ENCODE peak calls at places on chromosomes 3 and 15, in ten cellular contexts. One of them, this sample, is unnamed.
A peak's percentile ranks its signal among the peaks of the same experiment; 100 is the strongest.

GRCh38 chr3:171967932-171968678 is 71.3 kb upstream of the FNDC3B start:
- DNase-seq in NCI-H1417: no peak
- DNase-seq in iPS-NIHi11: no peak
- DNase-seq in activated gamma-delta T cell treated with Interleukin-2 at 50 U/mL for 16 hours: no peak
- DNase-seq in A172: no peak
- DNase-seq in RKO: no peak
- DNase-seq in M059J: peak; percentile 58
- DNase-seq in progenitor cell of endocrine pancreas: no peak
- DNase-seq in heart right ventricle: peak; percentile 48
- DNase-seq in stimulated activated CD4-positive, alpha-beta T cell treated with anti-CD3 and anti-CD28 coated beads, Interleukin-15, amount 100 ng/mL, for 48 hours: no peak
- DNase-seq in this sample: no peak

GRCh38 chr3:162628531-162628930 is 1131.9 kb downstream of the OTOL1 start:
- DNase-seq in heart right ventricle: no peak
- DNase-seq in activated gamma-delta T cell treated with Interleukin-2 at 50 U/mL for 16 hours: no peak
- DNase-seq in progenitor cell of endocrine pancreas: no peak
- DNase-seq in NCI-H1417: no peak
- DNase-seq in M059J: no peak
- DNase-seq in iPS-NIHi11: no peak
- DNase-seq in stimulated activated CD4-positive, alpha-beta T cell treated with anti-CD3 and anti-CD28 coated beads, Interleukin-15, amount 100 ng/mL, for 48 hours: no peak
- DNase-seq in RKO: no peak
- DNase-seq in A172: no peak
- DNase-seq in this sample: no peak

GRCh38 chr3:14434541-14435151 is 32.2 kb downstream of the SLC6A6 start:
- DNase-seq in stimulated activated CD4-positive, alpha-beta T cell treated with anti-CD3 and anti-CD28 coated beads, Interleukin-15, amount 100 ng/mL, for 48 hours: no peak
- DNase-seq in progenitor cell of endocrine pancreas: no peak
- DNase-seq in A172: no peak
- DNase-seq in M059J: peak; percentile 51
- DNase-seq in NCI-H1417: no peak
- DNase-seq in iPS-NIHi11: no peak
- DNase-seq in heart right ventricle: peak; percentile 44
- DNase-seq in activated gamma-delta T cell treated with Interleukin-2 at 50 U/mL for 16 hours: no peak
- DNase-seq in RKO: no peak
- DNase-seq in this sample: no peak

GRCh38 chr15:29123171-29123570 is 146.5 kb downstream of the NSMCE3 start:
- DNase-seq in heart right ventricle: no peak
- DNase-seq in activated gamma-delta T cell treated with Interleukin-2 at 50 U/mL for 16 hours: no peak
- DNase-seq in progenitor cell of endocrine pancreas: no peak
- DNase-seq in NCI-H1417: no peak
- DNase-seq in A172: no peak
- DNase-seq in RKO: no peak
- DNase-seq in iPS-NIHi11: no peak
- DNase-seq in stimulated activated CD4-positive, alpha-beta T cell treated with anti-CD3 and anti-CD28 coated beads, Interleukin-15, amount 100 ng/mL, for 48 hours: no peak
- DNase-seq in M059J: no peak
- DNase-seq in this sample: no peak

GRCh38 chr3:129375099-129375498 is 53.3 kb downstream of the EFCAB12 start:
- DNase-seq in progenitor cell of endocrine pancreas: no peak
- DNase-seq in RKO: no peak
- DNase-seq in stimulated activated CD4-positive, alpha-beta T cell treated with anti-CD3 and anti-CD28 coated beads, Interleukin-15, amount 100 ng/mL, for 48 hours: no peak
- DNase-seq in M059J: no peak
- DNase-seq in NCI-H1417: no peak
- DNase-seq in activated gamma-delta T cell treated with Interleukin-2 at 50 U/mL for 16 hours: no peak
- DNase-seq in heart right ventricle: no peak
- DNase-seq in iPS-NIHi11: no peak
- DNase-seq in A172: no peak
- DNase-seq in this sample: no peak

GRCh38 chr3:73086071-73086494 is 24.6 kb downstream of the EBLN2 start:
- DNase-seq in activated gamma-delta T cell treated with Interleukin-2 at 50 U/mL for 16 hours: peak; percentile 44
- DNase-seq in A172: peak; percentile 29
- DNase-seq in NCI-H1417: peak; percentile 31
- DNase-seq in iPS-NIHi11: peak; percentile 63
- DNase-seq in heart right ventricle: peak; percentile 21
- DNase-seq in stimulated activated CD4-positive, alpha-beta T cell treated with anti-CD3 and anti-CD28 coated beads, Interleukin-15, amount 100 ng/mL, for 48 hours: peak; percentile 14
- DNase-seq in M059J: peak; percentile 16
- DNase-seq in progenitor cell of endocrine pancreas: no peak
- DNase-seq in RKO: peak; percentile 59
- DNase-seq in this sample: no peak

GRCh38 chr3:148333091-148333490 is 364.6 kb upstream of the AGTR1 start:
- DNase-seq in progenitor cell of endocrine pancreas: no peak
- DNase-seq in activated gamma-delta T cell treated with Interleukin-2 at 50 U/mL for 16 hours: no peak
- DNase-seq in stimulated activated CD4-positive, alpha-beta T cell treated with anti-CD3 and anti-CD28 coated beads, Interleukin-15, amount 100 ng/mL, for 48 hours: no peak
- DNase-seq in iPS-NIHi11: no peak
- DNase-seq in NCI-H1417: no peak
- DNase-seq in RKO: no peak
- DNase-seq in A172: no peak
- DNase-seq in M059J: peak; percentile 62
- DNase-seq in heart right ventricle: no peak
- DNase-seq in this sample: no peak

GRCh38 chr15:81940467-81941451 is 105.1 kb downstream of the MEX3B start:
- DNase-seq in stimulated activated CD4-positive, alpha-beta T cell treated with anti-CD3 and anti-CD28 coated beads, Interleukin-15, amount 100 ng/mL, for 48 hours: no peak
- DNase-seq in NCI-H1417: no peak
- DNase-seq in A172: peak; percentile 41
- DNase-seq in progenitor cell of endocrine pancreas: no peak
- DNase-seq in activated gamma-delta T cell treated with Interleukin-2 at 50 U/mL for 16 hours: no peak
- DNase-seq in M059J: peak; percentile 21
- DNase-seq in heart right ventricle: no peak
- DNase-seq in iPS-NIHi11: no peak
- DNase-seq in RKO: no peak
- DNase-seq in this sample: no peak

GRCh38 chr15:71199384-71200351 is 84.4 kb downstream of the THSD4 start:
- DNase-seq in A172: no peak
- DNase-seq in heart right ventricle: no peak
- DNase-seq in RKO: no peak
- DNase-seq in activated gamma-delta T cell treated with Interleukin-2 at 50 U/mL for 16 hours: no peak
- DNase-seq in NCI-H1417: no peak
- DNase-seq in progenitor cell of endocrine pancreas: no peak
- DNase-seq in iPS-NIHi11: no peak
- DNase-seq in stimulated activated CD4-positive, alpha-beta T cell treated with anti-CD3 and anti-CD28 coated beads, Interleukin-15, amount 100 ng/mL, for 48 hours: no peak
- DNase-seq in M059J: no peak
- DNase-seq in this sample: no peak

GRCh38 chr3:107117922-107118576 is 259.2 kb upstream of the CCDC54 start:
- DNase-seq in M059J: peak; percentile 81
- DNase-seq in heart right ventricle: peak; percentile 58
- DNase-seq in A172: peak; percentile 77
- DNase-seq in NCI-H1417: no peak
- DNase-seq in iPS-NIHi11: peak; percentile 65
- DNase-seq in stimulated activated CD4-positive, alpha-beta T cell treated with anti-CD3 and anti-CD28 coated beads, Interleukin-15, amount 100 ng/mL, for 48 hours: no peak
- DNase-seq in RKO: peak; percentile 69
- DNase-seq in activated gamma-delta T cell treated with Interleukin-2 at 50 U/mL for 16 hours: no peak
- DNase-seq in progenitor cell of endocrine pancreas: no peak
- DNase-seq in this sample: peak; percentile 47

GRCh38 chr15:59160880-59161593 is 45.6 kb upstream of the LDHAL6B start:
- DNase-seq in activated gamma-delta T cell treated with Interleukin-2 at 50 U/mL for 16 hours: no peak
- DNase-seq in progenitor cell of endocrine pancreas: no peak
- DNase-seq in NCI-H1417: peak; percentile 77
- DNase-seq in RKO: no peak
- DNase-seq in iPS-NIHi11: peak; percentile 56
- DNase-seq in A172: peak; percentile 19
- DNase-seq in M059J: no peak
- DNase-seq in stimulated activated CD4-positive, alpha-beta T cell treated with anti-CD3 and anti-CD28 coated beads, Interleukin-15, amount 100 ng/mL, for 48 hours: no peak
- DNase-seq in heart right ventricle: no peak
- DNase-seq in this sample: no peak

GRCh38 chr3:123818921-123819429 is 65.2 kb downstream of the MYLK start:
- DNase-seq in progenitor cell of endocrine pancreas: no peak
- DNase-seq in iPS-NIHi11: no peak
- DNase-seq in NCI-H1417: no peak
- DNase-seq in activated gamma-delta T cell treated with Interleukin-2 at 50 U/mL for 16 hours: no peak
- DNase-seq in A172: peak; percentile 91
- DNase-seq in stimulated activated CD4-positive, alpha-beta T cell treated with anti-CD3 and anti-CD28 coated beads, Interleukin-15, amount 100 ng/mL, for 48 hours: no peak
- DNase-seq in heart right ventricle: no peak
- DNase-seq in M059J: peak; percentile 98
- DNase-seq in RKO: no peak
- DNase-seq in this sample: no peak

GRCh38 chr3:149077638-149078037 is 8.7 kb downstream of the HLTF start:
- DNase-seq in A172: no peak
- DNase-seq in RKO: no peak
- DNase-seq in progenitor cell of endocrine pancreas: no peak
- DNase-seq in activated gamma-delta T cell treated with Interleukin-2 at 50 U/mL for 16 hours: no peak
- DNase-seq in M059J: peak; percentile 12
- DNase-seq in iPS-NIHi11: no peak
- DNase-seq in stimulated activated CD4-positive, alpha-beta T cell treated with anti-CD3 and anti-CD28 coated beads, Interleukin-15, amount 100 ng/mL, for 48 hours: no peak
- DNase-seq in NCI-H1417: no peak
- DNase-seq in heart right ventricle: no peak
- DNase-seq in this sample: no peak

GRCh38 chr15:75067123-75067854 is 43.9 kb downstream of the PPCDC start:
- DNase-seq in progenitor cell of endocrine pancreas: no peak
- DNase-seq in A172: peak; percentile 94
- DNase-seq in M059J: peak; percentile 92
- DNase-seq in stimulated activated CD4-positive, alpha-beta T cell treated with anti-CD3 and anti-CD28 coated beads, Interleukin-15, amount 100 ng/mL, for 48 hours: no peak
- DNase-seq in RKO: peak; percentile 60
- DNase-seq in NCI-H1417: no peak
- DNase-seq in iPS-NIHi11: no peak
- DNase-seq in activated gamma-delta T cell treated with Interleukin-2 at 50 U/mL for 16 hours: no peak
- DNase-seq in heart right ventricle: no peak
- DNase-seq in this sample: no peak

GRCh38 chr15:28975766-28976179 is 90.0 kb downstream of the APBA2 start:
- DNase-seq in stimulated activated CD4-positive, alpha-beta T cell treated with anti-CD3 and anti-CD28 coated beads, Interleukin-15, amount 100 ng/mL, for 48 hours: peak; percentile 33
- DNase-seq in A172: peak; percentile 59
- DNase-seq in iPS-NIHi11: peak; percentile 81
- DNase-seq in M059J: peak; percentile 60
- DNase-seq in NCI-H1417: peak; percentile 64
- DNase-seq in activated gamma-delta T cell treated with Interleukin-2 at 50 U/mL for 16 hours: peak; percentile 77
- DNase-seq in RKO: peak; percentile 52
- DNase-seq in progenitor cell of endocrine pancreas: no peak
- DNase-seq in heart right ventricle: no peak
- DNase-seq in this sample: no peak

GRCh38 chr3:138457863-138458735 is 23.7 kb downstream of the ESYT3 start:
- DNase-seq in activated gamma-delta T cell treated with Interleukin-2 at 50 U/mL for 16 hours: no peak
- DNase-seq in progenitor cell of endocrine pancreas: no peak
- DNase-seq in M059J: no peak
- DNase-seq in RKO: no peak
- DNase-seq in iPS-NIHi11: no peak
- DNase-seq in stimulated activated CD4-positive, alpha-beta T cell treated with anti-CD3 and anti-CD28 coated beads, Interleukin-15, amount 100 ng/mL, for 48 hours: no peak
- DNase-seq in NCI-H1417: no peak
- DNase-seq in A172: peak; percentile 35
- DNase-seq in heart right ventricle: no peak
- DNase-seq in this sample: no peak

GRCh38 chr3:13042932-13043275 is 30.3 kb downstream of the IQSEC1 start:
- DNase-seq in heart right ventricle: no peak
- DNase-seq in iPS-NIHi11: no peak
- DNase-seq in progenitor cell of endocrine pancreas: no peak
- DNase-seq in RKO: no peak
- DNase-seq in NCI-H1417: no peak
- DNase-seq in stimulated activated CD4-positive, alpha-beta T cell treated with anti-CD3 and anti-CD28 coated beads, Interleukin-15, amount 100 ng/mL, for 48 hours: no peak
- DNase-seq in activated gamma-delta T cell treated with Interleukin-2 at 50 U/mL for 16 hours: no peak
- DNase-seq in M059J: no peak
- DNase-seq in A172: no peak
- DNase-seq in this sample: no peak

GRCh38 chr3:20104167-20104661 is 64.0 kb downstream of the KAT2B start:
- DNase-seq in progenitor cell of endocrine pancreas: no peak
- DNase-seq in iPS-NIHi11: no peak
- DNase-seq in heart right ventricle: no peak
- DNase-seq in activated gamma-delta T cell treated with Interleukin-2 at 50 U/mL for 16 hours: peak; percentile 19
- DNase-seq in NCI-H1417: no peak
- DNase-seq in RKO: no peak
- DNase-seq in M059J: peak; percentile 3
- DNase-seq in A172: no peak
- DNase-seq in stimulated activated CD4-positive, alpha-beta T cell treated with anti-CD3 and anti-CD28 coated beads, Interleukin-15, amount 100 ng/mL, for 48 hours: no peak
- DNase-seq in this sample: no peak

GRCh38 chr15:67967871-67968423 is 86.2 kb upstream of the PIAS1 start:
- DNase-seq in RKO: no peak
- DNase-seq in NCI-H1417: peak; percentile 58
- DNase-seq in M059J: peak; percentile 65
- DNase-seq in activated gamma-delta T cell treated with Interleukin-2 at 50 U/mL for 16 hours: peak; percentile 7
- DNase-seq in progenitor cell of endocrine pancreas: peak; percentile 52
- DNase-seq in stimulated activated CD4-positive, alpha-beta T cell treated with anti-CD3 and anti-CD28 coated beads, Interleukin-15, amount 100 ng/mL, for 48 hours: no peak
- DNase-seq in A172: peak; percentile 49
- DNase-seq in heart right ventricle: peak; percentile 77
- DNase-seq in iPS-NIHi11: peak; percentile 79
- DNase-seq in this sample: peak; percentile 52

GRCh38 chr15:91032919-91033803 is 10.8 kb upstream of the VPS33B start:
- DNase-seq in iPS-NIHi11: peak; percentile 86
- DNase-seq in M059J: peak; percentile 44
- DNase-seq in progenitor cell of endocrine pancreas: peak; percentile 90
- DNase-seq in heart right ventricle: peak; percentile 34
- DNase-seq in A172: peak; percentile 19
- DNase-seq in RKO: no peak
- DNase-seq in stimulated activated CD4-positive, alpha-beta T cell treated with anti-CD3 and anti-CD28 coated beads, Interleukin-15, amount 100 ng/mL, for 48 hours: peak; percentile 38
- DNase-seq in NCI-H1417: peak; percentile 76
- DNase-seq in activated gamma-delta T cell treated with Interleukin-2 at 50 U/mL for 16 hours: peak; percentile 45
- DNase-seq in this sample: no peak

GRCh38 chr15:77915261-77915960 is 162.1 kb downstream of the TBC1D2B start:
- DNase-seq in activated gamma-delta T cell treated with Interleukin-2 at 50 U/mL for 16 hours: no peak
- DNase-seq in heart right ventricle: no peak
- DNase-seq in M059J: no peak
- DNase-seq in stimulated activated CD4-positive, alpha-beta T cell treated with anti-CD3 and anti-CD28 coated beads, Interleukin-15, amount 100 ng/mL, for 48 hours: no peak
- DNase-seq in iPS-NIHi11: no peak
- DNase-seq in A172: no peak
- DNase-seq in progenitor cell of endocrine pancreas: no peak
- DNase-seq in RKO: no peak
- DNase-seq in NCI-H1417: no peak
- DNase-seq in this sample: no peak

GRCh38 chr3:165855581-165855980 is 18.4 kb upstream of the BCHE start:
- DNase-seq in progenitor cell of endocrine pancreas: no peak
- DNase-seq in NCI-H1417: no peak
- DNase-seq in stimulated activated CD4-positive, alpha-beta T cell treated with anti-CD3 and anti-CD28 coated beads, Interleukin-15, amount 100 ng/mL, for 48 hours: no peak
- DNase-seq in iPS-NIHi11: no peak
- DNase-seq in heart right ventricle: no peak
- DNase-seq in A172: peak; percentile 59
- DNase-seq in M059J: peak; percentile 5
- DNase-seq in RKO: peak; percentile 16
- DNase-seq in activated gamma-delta T cell treated with Interleukin-2 at 50 U/mL for 16 hours: no peak
- DNase-seq in this sample: no peak

GRCh38 chr15:92460023-92460422 is 66.3 kb downstream of the ST8SIA2 start:
- DNase-seq in A172: no peak
- DNase-seq in stimulated activated CD4-positive, alpha-beta T cell treated with anti-CD3 and anti-CD28 coated beads, Interleukin-15, amount 100 ng/mL, for 48 hours: no peak
- DNase-seq in iPS-NIHi11: no peak
- DNase-seq in progenitor cell of endocrine pancreas: no peak
- DNase-seq in M059J: no peak
- DNase-seq in RKO: no peak
- DNase-seq in activated gamma-delta T cell treated with Interleukin-2 at 50 U/mL for 16 hours: no peak
- DNase-seq in NCI-H1417: no peak
- DNase-seq in heart right ventricle: no peak
- DNase-seq in this sample: no peak

GRCh38 chr3:100213891-100214573 is 46.8 kb upstream of the TBC1D23 start:
- DNase-seq in stimulated activated CD4-positive, alpha-beta T cell treated with anti-CD3 and anti-CD28 coated beads, Interleukin-15, amount 100 ng/mL, for 48 hours: no peak
- DNase-seq in NCI-H1417: no peak
- DNase-seq in RKO: peak; percentile 10
- DNase-seq in heart right ventricle: no peak
- DNase-seq in M059J: peak; percentile 90
- DNase-seq in progenitor cell of endocrine pancreas: no peak
- DNase-seq in iPS-NIHi11: no peak
- DNase-seq in A172: peak; percentile 51
- DNase-seq in activated gamma-delta T cell treated with Interleukin-2 at 50 U/mL for 16 hours: no peak
- DNase-seq in this sample: no peak

GRCh38 chr3:177545964-177546363 is 348.7 kb upstream of the TBL1XR1 start:
- DNase-seq in stimulated activated CD4-positive, alpha-beta T cell treated with anti-CD3 and anti-CD28 coated beads, Interleukin-15, amount 100 ng/mL, for 48 hours: no peak
- DNase-seq in iPS-NIHi11: no peak
- DNase-seq in RKO: no peak
- DNase-seq in NCI-H1417: no peak
- DNase-seq in progenitor cell of endocrine pancreas: no peak
- DNase-seq in activated gamma-delta T cell treated with Interleukin-2 at 50 U/mL for 16 hours: no peak
- DNase-seq in A172: no peak
- DNase-seq in heart right ventricle: no peak
- DNase-seq in M059J: no peak
- DNase-seq in this sample: no peak

GRCh38 chr3:58532794-58533220 is 4.2 kb downstream of the ACOX2 start:
- DNase-seq in progenitor cell of endocrine pancreas: peak; percentile 62
- DNase-seq in NCI-H1417: peak; percentile 56
- DNase-seq in A172: peak; percentile 62
- DNase-seq in stimulated activated CD4-positive, alpha-beta T cell treated with anti-CD3 and anti-CD28 coated beads, Interleukin-15, amount 100 ng/mL, for 48 hours: peak; percentile 77
- DNase-seq in activated gamma-delta T cell treated with Interleukin-2 at 50 U/mL for 16 hours: peak; percentile 73
- DNase-seq in iPS-NIHi11: peak; percentile 86
- DNase-seq in M059J: peak; percentile 59
- DNase-seq in heart right ventricle: peak; percentile 51
- DNase-seq in RKO: peak; percentile 64
- DNase-seq in this sample: no peak

GRCh38 chr3:144162042-144162441 is 190.4 kb downstream of the DIPK2A start:
- DNase-seq in activated gamma-delta T cell treated with Interleukin-2 at 50 U/mL for 16 hours: no peak
- DNase-seq in A172: peak; percentile 22
- DNase-seq in iPS-NIHi11: no peak
- DNase-seq in RKO: no peak
- DNase-seq in NCI-H1417: no peak
- DNase-seq in stimulated activated CD4-positive, alpha-beta T cell treated with anti-CD3 and anti-CD28 coated beads, Interleukin-15, amount 100 ng/mL, for 48 hours: no peak
- DNase-seq in progenitor cell of endocrine pancreas: no peak
- DNase-seq in heart right ventricle: no peak
- DNase-seq in M059J: peak; percentile 39
- DNase-seq in this sample: no peak

GRCh38 chr15:57216288-57216687 is 160.0 kb upstream of the CGNL1 start:
- DNase-seq in progenitor cell of endocrine pancreas: no peak
- DNase-seq in RKO: peak; percentile 78
- DNase-seq in A172: peak; percentile 60
- DNase-seq in activated gamma-delta T cell treated with Interleukin-2 at 50 U/mL for 16 hours: no peak
- DNase-seq in NCI-H1417: no peak
- DNase-seq in iPS-NIHi11: no peak
- DNase-seq in stimulated activated CD4-positive, alpha-beta T cell treated with anti-CD3 and anti-CD28 coated beads, Interleukin-15, amount 100 ng/mL, for 48 hours: no peak
- DNase-seq in M059J: peak; percentile 83
- DNase-seq in heart right ventricle: no peak
- DNase-seq in this sample: no peak